ENCODE peak calls at places on chromosomes 1 and 21, in six cellular contexts. L is GM12865; H is aorta; W is GM04503; E is iris pigment epithelial cell; Q is activated CD8-positive, alpha-beta memory T cell treated with anti-CD3 and anti-CD28 coated beads, Interleukin-2, amount 50 U/mL, for 48 hours. S is an unnamed sample.

GRCh38 chr21:44666401-44667320 is at the start of gene KRTAP12-2:
- DNase-seq in L (no peak), H (no peak), W (no peak), E (no peak), Q (no peak), S (peak; percentile 21)

GRCh38 chr21:31875424-31876097 is 2.7 kb downstream of the HUNK start:
- DNase-seq in L (no peak), H (no peak), W (no peak), E (no peak), Q (no peak), S (no peak)

GRCh38 chr1:37808369-37809319 is 636 bp upstream of the YRDC start:
- DNase-seq in L (no peak), H (peak; percentile 82), W (no peak), E (peak; percentile 84), Q (no peak), S (peak; percentile 42)

GRCh38 chr1:222716393-222716792 is 4.0 kb downstream of the BROX start:
- DNase-seq in L (no peak), H (no peak), W (no peak), E (no peak), Q (no peak), S (no peak)

GRCh38 chr21:35226302-35226701 is 177.2 kb upstream of the RUNX1 start:
- DNase-seq in L (no peak), H (no peak), W (peak; percentile 57), E (peak; percentile 78), Q (no peak), S (peak; percentile 54)

GRCh38 chr1:107767156-107767582 is 197.8 kb downstream of the VAV3 start:
- DNase-seq in L (no peak), H (no peak), W (no peak), E (no peak), Q (no peak), S (no peak)

GRCh38 chr1:2603521-2604155 is 17.1 kb downstream of the PRXL2B start:
- DNase-seq in L (no peak), H (no peak), W (no peak), E (no peak), Q (no peak), S (no peak)

GRCh38 chr1:54335396-54336056 is 70.7 kb downstream of the SSBP3 start:
- DNase-seq in L (no peak), H (peak; percentile 81), W (peak; percentile 87), E (peak; percentile 91), Q (no peak), S (peak; percentile 96)

GRCh38 chr1:207672525-207673130 is 27.7 kb downstream of the CR1L start:
- DNase-seq in L (peak; percentile 65), H (no peak), W (no peak), E (peak; percentile 58), Q (no peak), S (peak; percentile 78)

GRCh38 chr1:192877283-192877886 is 68.5 kb downstream of the RGS2 start:
- DNase-seq in L (peak; percentile 10), H (no peak), W (no peak), E (peak; percentile 74), Q (no peak), S (peak; percentile 22)

GRCh38 chr1:175172503-175172902 is 20.1 kb downstream of the KIAA0040 start:
- DNase-seq in L (no peak), H (no peak), W (no peak), E (no peak), Q (no peak), S (no peak)

GRCh38 chr1:115507256-115507589 is 134.5 kb upstream of the VANGL1 start:
- DNase-seq in L (peak; percentile 10), H (no peak), W (no peak), E (peak; percentile 62), Q (no peak), S (peak; percentile 50)

GRCh38 chr1:53320646-53321045 is 7.2 kb downstream of the LRP8 start:
- DNase-seq in L (no peak), H (peak; percentile 12), W (no peak), E (no peak), Q (no peak), S (no peak)

GRCh38 chr21:44742418-44743153 is 31.2 kb upstream of the TSPEAR start:
- DNase-seq in L (no peak), H (no peak), W (no peak), E (peak; percentile 14), Q (no peak), S (no peak)

GRCh38 chr21:46564391-46564790 is 40.5 kb downstream of the S100B start:
- DNase-seq in L (no peak), H (no peak), W (peak; percentile 3), E (no peak), Q (no peak), S (no peak)

GRCh38 chr1:25820247-25821111 is 725 bp downstream of the MTFR1L start:
- DNase-seq in L (peak; percentile 85), H (peak; percentile 75), W (peak; percentile 29), E (peak; percentile 76), Q (peak; percentile 84), S (no peak)

GRCh38 chr1:7646981-7647901 is 123.9 kb upstream of the VAMP3 start:
- DNase-seq in L (peak; percentile 59), H (peak; percentile 74), W (no peak), E (peak; percentile 38), Q (peak; percentile 94), S (peak; percentile 20)

GRCh38 chr1:6984996-6985395 is 199.7 kb downstream of the CAMTA1 start:
- DNase-seq in L (no peak), H (peak; percentile 24), W (no peak), E (no peak), Q (no peak), S (no peak)

GRCh38 chr1:2107586-2108212 is 57.5 kb downstream of the PRKCZ start:
- DNase-seq in L (no peak), H (peak; percentile 26), W (no peak), E (no peak), Q (no peak), S (no peak)

GRCh38 chr1:168386949-168387586 is 106.4 kb downstream of the TBX19 start:
- DNase-seq in L (peak; percentile 42), H (peak; percentile 56), W (no peak), E (peak; percentile 14), Q (peak; percentile 87), S (no peak)

GRCh38 chr1:10559386-10559785 is 84.6 kb downstream of the PEX14 start:
- DNase-seq in L (no peak), H (no peak), W (no peak), E (no peak), Q (no peak), S (no peak)

GRCh38 chr21:41821756-41822431 is 55.0 kb upstream of the RIPK4 start:
- DNase-seq in L (no peak), H (peak; percentile 31), W (no peak), E (no peak), Q (no peak), S (no peak)

GRCh38 chr21:36710729-36711048 is 11.8 kb downstream of the SIM2 start:
- DNase-seq in L (no peak), H (peak; percentile 32), W (no peak), E (no peak), Q (no peak), S (no peak)

GRCh38 chr1:50742523-50742922 is 217.5 kb downstream of the FAF1 start:
- DNase-seq in L (no peak), H (no peak), W (no peak), E (peak; percentile 68), Q (no peak), S (no peak)

GRCh38 chr1:35807614-35808375 is at the start of gene AGO4:
- DNase-seq in L (peak; percentile 39), H (peak; percentile 78), W (peak; percentile 26), E (peak; percentile 31), Q (peak; percentile 72), S (peak; percentile 26)

GRCh38 chr1:96418969-96419368 is 302.6 kb upstream of the PTBP2 start:
- DNase-seq in L (no peak), H (no peak), W (no peak), E (peak; percentile 43), Q (no peak), S (no peak)

GRCh38 chr1:46772571-46772970 is 26.3 kb upstream of the CYP4B1 start:
- DNase-seq in L (peak; percentile 5), H (no peak), W (no peak), E (no peak), Q (no peak), S (no peak)

GRCh38 chr1:91569411-91570104 is 68.9 kb downstream of the CDC7 start:
- DNase-seq in L (no peak), H (peak; percentile 91), W (peak; percentile 98), E (peak; percentile 93), Q (no peak), S (peak; percentile 82)

GRCh38 chr1:13948851-13949490 is 249.0 kb downstream of the PRDM2 start:
- DNase-seq in L (no peak), H (peak; percentile 50), W (no peak), E (peak; percentile 26), Q (no peak), S (no peak)

GRCh38 chr1:110672001-110672752 is 2.6 kb downstream of the KCNA3 start:
- DNase-seq in L (peak; percentile 85), H (no peak), W (no peak), E (no peak), Q (peak; percentile 80), S (peak; percentile 21)

GRCh38 chr1:157856538-157856937 is 14.9 kb upstream of the CD5L start:
- DNase-seq in L (no peak), H (no peak), W (no peak), E (no peak), Q (no peak), S (no peak)

GRCh38 chr1:172206256-172206655 is 214.2 kb upstream of the C1orf105 start:
- DNase-seq in L (no peak), H (no peak), W (no peak), E (no peak), Q (no peak), S (no peak)

GRCh38 chr1:94160811-94161210 is 39.9 kb upstream of the ABCA4 start:
- DNase-seq in L (no peak), H (no peak), W (peak; percentile 86), E (peak; percentile 79), Q (no peak), S (peak; percentile 62)

GRCh38 chr1:226972931-226973330 is 32.8 kb downstream of the COQ8A start:
- DNase-seq in L (no peak), H (peak; percentile 36), W (no peak), E (no peak), Q (no peak), S (no peak)